ENCODE peak calls at places on chromosomes 11 and 22, in eight cellular contexts. H is Peyer's patch; Y is uterus; V is GM23338; S is CD8-positive, alpha-beta memory T cell; G is AG04450; N is CD8-positive, alpha-beta T cell; C is spleen. A is an unnamed sample.

GRCh38 chr11:69569306-69570200 is 71.4 kb upstream of the CCND1 start:
- DNase-seq in Y (no peak), H (no peak), V (no peak), S (no peak), C (no peak), N (no peak), G (no peak), A (peak; percentile 64)

GRCh38 chr22:21642584-21643448 is 714 bp downstream of the SDF2L1 start:
- DNase-seq in C (peak; percentile 87), G (no peak), S (peak; percentile 52), Y (no peak), H (peak; percentile 60), V (peak; percentile 94), N (peak; percentile 68), A (peak; percentile 83)

GRCh38 chr22:48576333-48577013 is 1251.2 kb downstream of the BRD1 start:
- DNase-seq in G (no peak), Y (no peak), H (no peak), S (no peak), C (no peak), V (peak; percentile 32), N (no peak), A (peak; percentile 55)

GRCh38 chr11:122140535-122140934 is 24.5 kb upstream of the BLID start:
- DNase-seq in N (no peak), C (no peak), S (no peak), Y (no peak), H (no peak), V (no peak), G (peak; percentile 38), A (no peak)

GRCh38 chr11:67497656-67498291 is 7.4 kb downstream of the PITPNM1 start:
- DNase-seq in S (no peak), Y (no peak), V (no peak), G (no peak), H (no peak), N (no peak), C (no peak), A (no peak)

GRCh38 chr11:6404341-6405038 is 14.2 kb downstream of the SMPD1 start:
- DNase-seq in N (peak; percentile 44), Y (no peak), C (no peak), H (no peak), V (no peak), S (peak; percentile 27), G (no peak), A (no peak)

GRCh38 chr11:68977781-68978625 is 2.8 kb downstream of the MRGPRD start:
- DNase-seq in N (no peak), V (no peak), C (peak; percentile 43), S (no peak), G (no peak), H (no peak), Y (no peak), A (no peak)

GRCh38 chr11:64499261-64500004 is 91.6 kb upstream of the SLC22A12 start:
- DNase-seq in H (no peak), G (no peak), Y (no peak), S (no peak), N (no peak), C (no peak), V (no peak), A (no peak)

GRCh38 chr22:20566420-20567260 is 59.2 kb downstream of the MED15 start:
- DNase-seq in H (peak; percentile 62), G (no peak), Y (peak; percentile 72), S (peak; percentile 86), C (peak; percentile 79), N (peak; percentile 84), V (no peak), A (no peak)

GRCh38 chr11:134120143-134120850 is 51.4 kb downstream of the JAM3 start:
- DNase-seq in H (no peak), N (no peak), V (no peak), Y (peak; percentile 80), G (peak; percentile 91), S (no peak), C (no peak), A (no peak)

GRCh38 chr11:12674936-12675696 is 895 bp downstream of the TEAD1 start:
- DNase-seq in Y (peak; percentile 57), G (no peak), V (peak; percentile 47), N (no peak), H (no peak), C (no peak), S (no peak), A (no peak)

GRCh38 chr11:12675951-12676711 is 1.9 kb downstream of the TEAD1 start:
- DNase-seq in Y (peak; percentile 56), C (no peak), V (no peak), H (no peak), S (no peak), G (no peak), N (no peak), A (peak; percentile 22)

GRCh38 chr11:12678092-12678491 is 3.9 kb downstream of the TEAD1 start:
- DNase-seq in C (no peak), N (no peak), S (no peak), Y (no peak), V (no peak), H (no peak), G (no peak), A (no peak)

GRCh38 chr11:12678991-12679390 is 4.8 kb downstream of the TEAD1 start:
- DNase-seq in Y (no peak), G (no peak), S (no peak), N (no peak), V (no peak), H (no peak), C (no peak), A (no peak)

GRCh38 chr11:12677131-12677530 is 2.9 kb downstream of the TEAD1 start:
- DNase-seq in S (no peak), Y (no peak), C (no peak), G (no peak), N (no peak), V (no peak), H (no peak), A (no peak)
- H3K4me3 ChIP-seq in S (no peak overlapping the region), Y (no peak overlapping the region), C (no peak overlapping the region), G (peak overlapping the region; percentile 68), N (no peak overlapping the region), V (peak overlapping the region; percentile 88), H (no peak overlapping the region), A (peak overlapping the region; percentile 76)

GRCh38 chr22:38034278-38034882 is 22.8 kb upstream of the PICK1 start:
- DNase-seq in V (peak; percentile 84), Y (peak; percentile 72), C (peak; percentile 81), G (peak; percentile 81), S (no peak), H (no peak), N (no peak), A (peak; percentile 69)

GRCh38 chr22:38035530-38035885 is 21.7 kb upstream of the PICK1 start:
- DNase-seq in C (no peak), N (no peak), Y (no peak), H (no peak), S (no peak), V (no peak), G (no peak), A (no peak)

GRCh38 chr22:38036392-38037062 is 20.7 kb upstream of the PICK1 start:
- DNase-seq in H (no peak), S (no peak), Y (no peak), N (no peak), G (no peak), C (no peak), V (no peak), A (no peak)

GRCh38 chr22:38033522-38034277 is 23.5 kb upstream of the PICK1 start:
- DNase-seq in S (no peak), Y (no peak), G (no peak), C (no peak), V (no peak), N (no peak), H (no peak), A (no peak)

DNA sequence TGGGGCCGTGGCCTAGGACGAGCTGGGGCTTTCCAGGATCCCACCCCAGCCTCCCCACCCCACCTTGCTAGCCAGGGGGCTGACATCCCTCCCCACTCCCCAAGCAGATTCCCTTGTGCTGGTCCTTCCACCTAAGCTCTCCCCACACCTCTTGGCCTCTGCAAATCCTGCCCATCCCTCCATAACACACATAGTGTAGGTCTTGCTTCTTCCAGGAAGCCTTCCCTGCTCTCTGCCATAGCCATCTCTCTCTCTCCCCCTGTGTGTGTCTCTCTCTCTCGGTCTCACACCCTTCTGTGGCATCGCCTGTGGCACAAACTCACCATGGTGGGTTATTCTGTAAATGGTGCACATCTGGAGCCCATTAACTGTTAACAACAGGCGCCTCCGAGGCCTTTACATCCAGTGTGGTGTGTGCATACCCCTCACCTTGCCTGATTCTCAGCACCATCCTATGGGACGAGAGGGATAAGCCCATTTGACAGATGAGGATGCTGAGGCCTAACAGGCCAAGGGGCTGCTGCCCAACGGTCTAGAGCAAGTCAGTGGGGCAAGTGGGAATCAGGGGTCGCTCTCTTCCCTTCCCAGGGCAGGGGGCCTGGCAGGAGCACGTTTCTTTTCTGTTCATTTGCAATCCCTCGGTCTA is 22.2 kb upstream of the PICK1 start:
- DNase-seq in H (no peak), C (no peak), S (no peak), Y (no peak), N (no peak), G (no peak), V (no peak), A (no peak)
- H3K27ac ChIP-seq in H (peak overlapping the region; percentile 55), C (peak overlapping the region; percentile 70), S (peak overlapping the region; percentile 54), Y (peak overlapping the region; percentile 5), N (no peak overlapping the region), G (peak overlapping the region; percentile 11), V (no peak overlapping the region), A (no peak overlapping the region)

GRCh38 chr22:27255580-27255979 is 546.0 kb downstream of the MN1 start:
- DNase-seq in C (no peak), H (no peak), G (no peak), Y (no peak), N (no peak), V (no peak), S (no peak), A (no peak)

GRCh38 chr22:27251563-27251962 is 550.0 kb downstream of the MN1 start:
- DNase-seq in N (no peak), V (no peak), H (no peak), S (no peak), G (no peak), C (no peak), Y (no peak), A (no peak)

GRCh38 chr22:27252282-27253049 is 549.1 kb downstream of the MN1 start:
- DNase-seq in H (no peak), S (no peak), Y (peak; percentile 74), C (no peak), G (peak; percentile 23), N (no peak), V (no peak), A (no peak)

GRCh38 chr22:27253108-27253507 is 548.4 kb downstream of the MN1 start:
- DNase-seq in C (no peak), S (no peak), H (no peak), V (no peak), G (no peak), Y (no peak), N (no peak), A (no peak)

GRCh38 chr22:27253541-27253940 is 548.0 kb downstream of the MN1 start:
- DNase-seq in V (no peak), Y (no peak), C (no peak), S (no peak), G (no peak), N (no peak), H (no peak), A (no peak)
- H3K4me3 ChIP-seq in V (no peak overlapping the region), Y (no peak overlapping the region), C (no peak overlapping the region), S (no peak overlapping the region), G (no peak overlapping the region), N (no peak overlapping the region), H (no peak overlapping the region), A (no peak overlapping the region)

DNA sequence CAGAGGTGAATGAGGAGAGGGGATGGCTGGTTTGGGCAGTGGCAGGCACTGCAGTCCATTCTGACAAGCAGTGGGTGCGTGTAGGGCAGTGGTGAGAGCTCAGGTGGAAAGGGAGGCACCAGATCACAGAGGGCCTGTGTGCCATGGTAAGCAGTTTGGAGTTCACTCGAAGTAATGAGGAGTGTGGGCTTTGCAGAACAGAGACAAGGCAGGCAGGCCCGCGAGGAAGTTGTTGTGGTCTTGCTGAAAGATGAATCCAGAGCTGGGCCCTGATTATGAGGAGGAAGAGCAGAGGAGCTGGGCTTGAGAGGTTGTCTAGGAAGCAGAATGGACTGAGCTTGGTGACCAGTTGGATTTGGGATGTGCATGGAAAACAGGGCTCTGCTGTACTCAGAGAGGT is 1.6 kb upstream of the DNAJB13 start:
- DNase-seq in V (no peak), G (no peak), Y (no peak), C (no peak), H (no peak), N (no peak), S (no peak), A (no peak)
- H3K27ac ChIP-seq in V (no peak overlapping the region), G (no peak overlapping the region), Y (no peak overlapping the region), C (no peak overlapping the region), H (no peak overlapping the region), N (no peak overlapping the region), S (no peak overlapping the region), A (no peak overlapping the region)